ENCODE peak calls at places on chromosomes 3 and 15, in four cellular contexts. A is PC-3, K is OCI-LY7, T is PC-9. N is an unnamed sample.

GRCh38 chr3:113933746-113934145 is 14.1 kb upstream of the ZDHHC23 start:
- DNase-seq in A (no peak), K (no peak), T (no peak), N (no peak)

GRCh38 chr3:190044974-190045373 is 75.7 kb downstream of the P3H2 start:
- DNase-seq in A (no peak), K (no peak), T (no peak), N (no peak)

GRCh38 chr15:68417897-68418296 is 14.1 kb downstream of the ITGA11 start:
- DNase-seq in A (no peak), K (no peak), T (no peak), N (no peak)

GRCh38 chr15:98000249-98001203 is 40.0 kb downstream of the ARRDC4 start:
- DNase-seq in A (peak; percentile 86), K (no peak), T (peak; percentile 70), N (peak; percentile 43)

GRCh38 chr15:71348597-71348996 is 233.3 kb downstream of the THSD4 start:
- DNase-seq in A (peak; percentile 45), K (no peak), T (peak; percentile 84), N (no peak)

GRCh38 chr15:29924750-29925149 is 102.5 kb upstream of the TJP1 start:
- DNase-seq in A (peak; percentile 89), K (no peak), T (peak; percentile 81), N (peak; percentile 79)

GRCh38 chr3:19825175-19825574 is 108.8 kb downstream of the EFHB start:
- DNase-seq in A (no peak), K (no peak), T (no peak), N (no peak)

GRCh38 chr15:67076147-67076843 is 10.9 kb downstream of the SMAD3 start:
- DNase-seq in A (peak; percentile 81), K (peak; percentile 85), T (peak; percentile 62), N (no peak)

GRCh38 chr15:77589839-77590238 is 42.9 kb downstream of the LINGO1 start:
- DNase-seq in A (no peak), K (no peak), T (no peak), N (no peak)

GRCh38 chr15:59222106-59222505 is 15.5 kb downstream of the LDHAL6B start:
- DNase-seq in A (peak; percentile 35), K (no peak), T (no peak), N (no peak)

GRCh38 chr3:65714138-65714537 is 324.6 kb downstream of the MAGI1 start:
- DNase-seq in A (no peak), K (no peak), T (no peak), N (peak; percentile 61)

GRCh38 chr3:186993940-186994670 is 63.8 kb downstream of the ST6GAL1 start:
- DNase-seq in A (no peak), K (peak; percentile 82), T (no peak), N (no peak)

GRCh38 chr3:100268156-100268555 is 7.4 kb downstream of the TBC1D23 start:
- DNase-seq in A (no peak), K (no peak), T (no peak), N (no peak)

GRCh38 chr15:74838117-74838516 is 4.8 kb downstream of the ULK3 start:
- DNase-seq in A (no peak), K (no peak), T (no peak), N (no peak)

GRCh38 chr15:95709959-95710695 is 620.4 kb upstream of the NR2F2 start:
- DNase-seq in A (no peak), K (no peak), T (no peak), N (no peak)

GRCh38 chr3:42519568-42519962 is 17.1 kb downstream of the VIPR1 start:
- DNase-seq in A (no peak), K (no peak), T (no peak), N (no peak)

GRCh38 chr15:74378853-74379252 is 11.4 kb upstream of the CYP11A1 start:
- DNase-seq in A (no peak), K (no peak), T (peak; percentile 72), N (peak; percentile 51)

GRCh38 chr3:126986001-126986400 is 3.1 kb downstream of the PLXNA1 start:
- DNase-seq in A (no peak), K (no peak), T (no peak), N (peak; percentile 59)

GRCh38 chr3:123071581-123071980 is 4.8 kb downstream of the PDIA5 start:
- DNase-seq in A (no peak), K (no peak), T (no peak), N (peak; percentile 29)

GRCh38 chr3:104763007-104763406 is 603.7 kb upstream of the ALCAM start:
- DNase-seq in A (peak; percentile 17), K (no peak), T (no peak), N (no peak)

GRCh38 chr3:172467170-172467824 is 19.0 kb upstream of the GHSR start:
- DNase-seq in A (peak; percentile 53), K (no peak), T (peak; percentile 98), N (peak; percentile 44)

GRCh38 chr3:105944721-105945120 is 75.9 kb upstream of the CBLB start:
- DNase-seq in A (peak; percentile 96), K (no peak), T (peak; percentile 57), N (no peak)

GRCh38 chr15:80559761-80560160 is 135.3 kb upstream of the ABHD17C start:
- DNase-seq in A (no peak), K (no peak), T (no peak), N (no peak)

GRCh38 chr3:12328132-12328915 is 39.5 kb downstream of the PPARG start:
- DNase-seq in A (no peak), K (no peak), T (no peak), N (no peak)

GRCh38 chr3:95387242-95388021 is 1324.6 kb downstream of the NSUN3 start:
- DNase-seq in A (no peak), K (no peak), T (no peak), N (no peak)

GRCh38 chr3:38651153-38651789 is 1.8 kb upstream of the SCN5A start:
- DNase-seq in A (peak; percentile 70), K (peak; percentile 55), T (no peak), N (peak; percentile 85)

GRCh38 chr15:40454904-40455391 is 14.2 kb downstream of the BAHD1 start:
- DNase-seq in A (peak; percentile 67), K (no peak), T (peak; percentile 39), N (peak; percentile 52)

GRCh38 chr3:4447600-4448561 is 19.2 kb downstream of the SUMF1 start:
- DNase-seq in A (no peak), K (no peak), T (no peak), N (no peak)

GRCh38 chr3:25663324-25664065 is 1.2 kb downstream of the TOP2B start:
- DNase-seq in A (peak; percentile 52), K (peak; percentile 71), T (peak; percentile 57), N (peak; percentile 34)

GRCh38 chr3:126287536-126288181 is 69.5 kb downstream of the KLF15 start:
- DNase-seq in A (no peak), K (peak; percentile 86), T (no peak), N (peak; percentile 80)

GRCh38 chr3:52301042-52301441 is 13.4 kb downstream of the GLYCTK start:
- DNase-seq in A (no peak), K (no peak), T (no peak), N (no peak)

GRCh38 chr3:127889976-127890650 is 24.9 kb upstream of the KBTBD12 start:
- DNase-seq in A (no peak), K (no peak), T (peak; percentile 45), N (peak; percentile 29)

GRCh38 chr3:44415421-44415820 is 62.0 kb downstream of the ZNF445 start:
- DNase-seq in A (no peak), K (no peak), T (no peak), N (no peak)

GRCh38 chr3:58325525-58325992 is 7.1 kb upstream of the PXK start:
- DNase-seq in A (no peak), K (no peak), T (no peak), N (no peak)

GRCh38 chr15:78065284-78065872 is 12.1 kb downstream of the TBC1D2B start:
- DNase-seq in A (peak; percentile 20), K (no peak), T (peak; percentile 92), N (peak; percentile 83)

GRCh38 chr3:40073310-40074007 is 236.0 kb upstream of the EIF1B start:
- DNase-seq in A (peak; percentile 4), K (no peak), T (no peak), N (peak; percentile 21)

DNA sequence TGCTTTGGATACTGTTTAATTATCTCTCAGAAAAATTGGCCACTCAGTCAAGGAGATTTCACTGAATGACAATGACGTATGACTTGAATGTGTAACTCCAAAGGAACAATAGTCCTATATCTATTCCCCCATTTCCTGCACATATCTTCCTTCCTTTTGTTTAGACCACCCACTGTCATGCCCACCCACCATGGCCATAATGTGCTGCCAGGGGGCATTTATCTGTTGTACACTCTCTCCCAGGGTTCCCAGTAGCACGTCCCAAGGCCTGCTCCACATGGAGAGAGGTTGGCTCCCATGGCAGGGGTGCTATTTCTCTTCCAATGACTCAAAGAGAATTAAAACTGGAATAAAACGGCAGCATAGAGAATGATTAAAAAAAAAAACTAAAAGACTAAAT is 36.8 kb upstream of the CTNNB1 start:
- DNase-seq in A (no peak), K (no peak), T (no peak), N (no peak)
- H3K9me2 ChIP-seq in A (no peaks in the 10 kb centered on the region), K (no peaks in the 10 kb centered on the region), T (no peaks in the 10 kb centered on the region), N (no peaks in the 10 kb centered on the region)

GRCh38 chr3:73508330-73508954 is 116.3 kb downstream of the PDZRN3 start:
- DNase-seq in A (peak; percentile 62), K (peak; percentile 60), T (no peak), N (peak; percentile 89)
- TF ChIP-seq CTCF in A (peak; percentile 86), K (peak; percentile 85), T (peak; percentile 71), N (peak; percentile 71)

GRCh38 chr3:171345112-171345843 is 114.9 kb downstream of the TNIK start:
- DNase-seq in A (no peak), K (no peak), T (no peak), N (no peak)

GRCh38 chr3:171348121-171348520 is 112.1 kb downstream of the TNIK start:
- DNase-seq in A (no peak), K (no peak), T (no peak), N (no peak)

GRCh38 chr3:171347017-171347979 is 112.9 kb downstream of the TNIK start:
- DNase-seq in A (no peak), K (no peak), T (peak; percentile 78), N (peak; percentile 22)

GRCh38 chr3:171346582-171346981 is 113.6 kb downstream of the TNIK start:
- DNase-seq in A (no peak), K (no peak), T (no peak), N (no peak)

DNA sequence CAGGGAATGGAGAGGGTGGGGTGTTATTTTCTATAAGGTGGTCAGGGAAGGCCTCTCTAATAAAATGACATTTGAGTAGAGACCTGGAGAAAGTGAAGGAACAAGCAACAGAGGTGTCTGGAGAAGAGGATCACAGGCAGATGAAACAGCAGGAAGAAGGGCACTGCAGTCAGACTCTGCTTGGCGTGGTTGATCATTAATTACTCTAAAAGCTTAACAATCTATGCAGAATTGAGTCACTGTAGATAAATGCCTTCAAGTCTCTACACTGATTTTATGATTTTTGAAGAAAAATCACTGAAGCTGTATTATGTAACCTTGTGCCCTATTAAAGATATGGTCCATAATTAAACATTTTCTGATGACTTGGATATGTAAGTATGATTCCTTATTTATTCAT is 114.2 kb downstream of the TNIK start:
- DNase-seq in A (no peak), K (no peak), T (no peak), N (no peak)
- H3K79me2 ChIP-seq in A (no peaks in the 10 kb centered on the region), K (no peaks in the 10 kb centered on the region), T (peaks cover 59% of the 10 kb centered on the region), N (peaks cover 19% of the 10 kb centered on the region)

DNA sequence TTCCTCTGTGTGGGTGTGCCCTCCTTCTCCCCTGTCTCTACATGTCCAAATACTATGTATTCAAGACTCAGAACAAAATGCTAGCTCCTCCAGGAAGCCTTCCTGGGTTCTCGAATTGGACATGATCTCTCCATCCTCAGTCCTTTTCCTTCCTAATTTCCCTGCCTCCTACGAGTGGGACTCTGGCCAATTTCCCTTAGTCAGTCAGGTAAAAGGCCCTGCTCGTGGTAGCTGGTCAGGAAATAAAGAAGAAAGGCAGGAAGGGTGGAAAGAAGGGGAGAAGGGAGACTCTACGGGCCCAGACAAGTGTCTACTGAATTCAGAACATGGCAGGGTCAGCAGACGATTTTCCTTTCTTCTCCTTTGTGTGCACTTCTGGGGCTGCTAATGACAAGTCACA is 79.6 kb downstream of the BDH1 start:
- DNase-seq in A (peak; percentile 59), K (no peak), T (no peak), N (no peak)
- H3K9me2 ChIP-seq in A (no peaks in the 10 kb centered on the region), K (no peaks in the 10 kb centered on the region), T (no peaks in the 10 kb centered on the region), N (no peaks in the 10 kb centered on the region)